ENCODE peak calls at places on chromosomes 2 and 18, in five cellular contexts. V is psoas muscle, K is H9, Q is Peyer's patch, Z is GM23338. D is an unnamed sample.

GRCh38 chr2:227939271-227940027 is 68.0 kb downstream of the DAW1 start:
- DNase-seq in Z (peak; percentile 75), K (peak; percentile 64), Q (no peak), V (no peak), D (no peak)

GRCh38 chr2:156956161-156956560 is 301.3 kb upstream of the GALNT5 start:
- DNase-seq in V (no peak), Z (no peak), Q (no peak), K (no peak), D (no peak)

GRCh38 chr2:124264496-124265160 is 239.5 kb downstream of the CNTNAP5 start:
- DNase-seq in V (no peak), Z (no peak), Q (no peak), K (no peak), D (no peak)

GRCh38 chr18:50128506-50129271 is 66.3 kb downstream of the MYO5B start:
- DNase-seq in Q (peak; percentile 85), Z (peak; percentile 68), K (peak; percentile 50), V (no peak), D (peak; percentile 76)

GRCh38 chr2:31401580-31401979 is 13.0 kb downstream of the XDH start:
- DNase-seq in V (no peak), Z (no peak), K (peak; percentile 60), Q (no peak), D (no peak)

GRCh38 chr2:68828887-68829708 is 42.1 kb downstream of the BMP10 start:
- DNase-seq in Q (peak; percentile 87), Z (peak; percentile 30), V (peak; percentile 94), K (peak; percentile 56), D (peak; percentile 94)

GRCh38 chr2:229855116-229855515 is 66.7 kb downstream of the TRIP12 start:
- DNase-seq in K (no peak), Q (no peak), Z (no peak), V (no peak), D (no peak)

GRCh38 chr2:196149926-196150325 is 21.5 kb downstream of the STK17B start:
- DNase-seq in K (no peak), Q (no peak), V (no peak), Z (no peak), D (no peak)

GRCh38 chr2:69248232-69248631 is 138.8 kb downstream of the GFPT1 start:
- DNase-seq in Q (no peak), Z (no peak), V (no peak), K (no peak), D (no peak)

GRCh38 chr18:22346968-22347611 is 70.6 kb downstream of the CTAGE1 start:
- DNase-seq in V (peak; percentile 59), Q (peak; percentile 89), K (peak; percentile 78), Z (peak; percentile 81), D (peak; percentile 88)

GRCh38 chr2:142142595-142142994 is 11.8 kb upstream of the LRP1B start:
- DNase-seq in Z (no peak), V (no peak), Q (no peak), K (no peak), D (no peak)

GRCh38 chr2:241218131-241219029 is 29.9 kb downstream of the ANO7 start:
- DNase-seq in V (peak; percentile 70), K (peak; percentile 77), Q (no peak), Z (peak; percentile 84), D (no peak)
- TF ChIP-seq CTCF in V (peak; percentile 14), K (peak; percentile 32), Q (peak; percentile 21), Z (peak; percentile 45), D (no peak)

DNA sequence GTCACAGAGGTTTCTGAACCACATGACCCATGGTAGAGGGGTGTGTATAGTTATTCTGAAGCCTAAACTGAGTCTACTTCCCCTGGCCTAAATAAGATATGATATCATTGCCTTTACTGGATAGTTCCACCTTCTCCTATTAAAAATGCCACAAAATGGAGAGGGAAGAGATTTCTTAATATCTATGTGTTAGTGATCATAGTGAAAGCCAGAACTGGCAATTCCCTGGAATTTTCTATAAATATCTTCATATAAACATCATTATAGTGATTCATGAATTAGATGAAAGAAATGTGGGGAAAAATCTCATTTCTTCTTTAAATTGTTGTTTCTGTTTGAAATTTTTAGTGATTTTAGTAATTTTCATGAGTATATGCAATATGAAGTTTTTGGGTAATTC is 45.8 kb downstream of the TSHZ1 start:
- DNase-seq in K (no peak), V (no peak), Q (no peak), Z (no peak), D (no peak)
- H3K4me1 ChIP-seq in K (no peaks in the 10 kb centered on the region), V (peaks cover 31% of the 10 kb centered on the region), Q (no peaks in the 10 kb centered on the region), Z (no peaks in the 10 kb centered on the region), D (peaks cover 36% of the 10 kb centered on the region)

GRCh38 chr2:186205243-186205642 is 280.8 kb upstream of the ZC3H15 start:
- DNase-seq in Q (no peak), K (no peak), V (no peak), Z (no peak), D (no peak)
- H3K27ac ChIP-seq in Q (no peak overlapping the region), K (no peak overlapping the region), V (no peak overlapping the region), Z (no peak overlapping the region), D (no peak overlapping the region)

GRCh38 chr2:202339052-202339870 is 36.9 kb upstream of the BMPR2 start:
- DNase-seq in Z (no peak), K (no peak), V (no peak), Q (no peak), D (no peak)
- TF ChIP-seq CTCF in Z (no peak), K (no peak), V (no peak), Q (no peak), D (no peak)

GRCh38 chr2:23547725-23548124 is 162.7 kb downstream of the KLHL29 start:
- DNase-seq in Q (no peak), K (no peak), V (no peak), Z (no peak), D (no peak)
- H3K4me1 ChIP-seq in Q (no peaks in the 10 kb centered on the region), K (no peaks in the 10 kb centered on the region), V (peaks cover 4% of the 10 kb centered on the region), Z (no peaks in the 10 kb centered on the region), D (no peaks in the 10 kb centered on the region)

GRCh38 chr2:197453914-197454398 is 604 bp downstream of the COQ10B start:
- DNase-seq in Z (no peak), Q (no peak), V (no peak), K (peak; percentile 74), D (peak; percentile 77)

GRCh38 chr2:197453123-197453913 is at the start of gene COQ10B:
- DNase-seq in Q (peak; percentile 99), Z (peak; percentile 100), K (peak; percentile 100), V (peak; percentile 99), D (peak; percentile 100)

GRCh38 chr2:197452754-197453122 is 614 bp upstream of the COQ10B start:
- DNase-seq in Z (no peak), V (no peak), Q (no peak), K (no peak), D (no peak)

GRCh38 chr2:197454923-197455322 is 1.6 kb downstream of the COQ10B start:
- DNase-seq in V (no peak), K (no peak), Z (no peak), Q (no peak), D (no peak)

GRCh38 chr2:197455428-197455827 is 2.1 kb downstream of the COQ10B start:
- DNase-seq in Q (no peak), V (no peak), Z (no peak), K (no peak), D (no peak)
- H3K27ac ChIP-seq in Q (no peak overlapping the region), V (peak overlapping the region; percentile 99), Z (no peak overlapping the region), K (no peak overlapping the region), D (peak overlapping the region; percentile 99)

GRCh38 chr2:232683368-232683767 is 13.8 kb upstream of the GIGYF2 start:
- DNase-seq in V (no peak), K (no peak), Q (no peak), Z (no peak), D (no peak)
- TF ChIP-seq CTCF in V (no peak), K (no peak), Q (no peak), Z (no peak), D (no peak)

DNA sequence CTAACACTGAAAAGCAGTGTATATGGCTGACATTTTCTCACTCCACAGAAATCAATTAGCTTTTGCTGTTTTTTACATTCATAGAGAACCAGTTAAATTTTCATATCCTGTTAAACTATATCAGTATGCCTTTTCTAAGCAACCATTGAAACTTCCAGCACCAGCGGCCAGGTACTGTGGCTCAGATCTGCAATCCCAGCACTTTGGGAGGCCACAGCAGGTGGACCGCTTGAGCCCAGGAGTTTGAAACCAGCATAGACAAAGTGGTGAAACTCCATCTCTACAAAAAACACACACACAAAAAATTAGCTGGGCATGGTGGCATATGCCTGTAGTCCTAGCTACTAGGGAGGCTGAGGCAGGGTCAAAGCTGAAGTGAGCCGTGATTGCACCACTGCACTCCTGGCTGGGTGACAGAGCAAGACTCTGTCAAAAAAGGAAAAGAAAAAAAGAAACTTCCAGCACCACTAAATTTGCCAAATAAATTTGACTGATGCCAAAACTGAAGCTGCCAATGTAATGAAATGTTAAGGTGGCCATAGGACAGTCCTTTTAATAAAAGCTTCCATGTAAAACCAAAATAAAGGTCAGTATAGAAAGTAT is 3.4 kb downstream of the SFT2D3 start:
- DNase-seq in Z (no peak), V (peak; percentile 43), Q (no peak), K (no peak), D (peak; percentile 80)
- H3K4me1 ChIP-seq in Z (peaks cover 22% of the 10 kb centered on the region), V (peaks cover 35% of the 10 kb centered on the region), Q (no peaks in the 10 kb centered on the region), K (peaks cover 5% of the 10 kb centered on the region), D (peaks cover 41% of the 10 kb centered on the region)

GRCh38 chr2:10581990-10582389 is 107.8 kb downstream of the NOL10 start:
- DNase-seq in K (no peak), Z (no peak), V (no peak), Q (no peak), D (no peak)

GRCh38 chr2:10580170-10580539 is 109.6 kb downstream of the NOL10 start:
- DNase-seq in Z (peak; percentile 36), V (no peak), K (peak; percentile 48), Q (no peak), D (no peak)

GRCh38 chr2:10580991-10581390 is 108.8 kb downstream of the NOL10 start:
- DNase-seq in V (no peak), Q (no peak), Z (no peak), K (no peak), D (no peak)

GRCh38 chr2:10576456-10576855 is 113.3 kb downstream of the NOL10 start:
- DNase-seq in K (no peak), V (no peak), Q (no peak), Z (no peak), D (no peak)

DNA sequence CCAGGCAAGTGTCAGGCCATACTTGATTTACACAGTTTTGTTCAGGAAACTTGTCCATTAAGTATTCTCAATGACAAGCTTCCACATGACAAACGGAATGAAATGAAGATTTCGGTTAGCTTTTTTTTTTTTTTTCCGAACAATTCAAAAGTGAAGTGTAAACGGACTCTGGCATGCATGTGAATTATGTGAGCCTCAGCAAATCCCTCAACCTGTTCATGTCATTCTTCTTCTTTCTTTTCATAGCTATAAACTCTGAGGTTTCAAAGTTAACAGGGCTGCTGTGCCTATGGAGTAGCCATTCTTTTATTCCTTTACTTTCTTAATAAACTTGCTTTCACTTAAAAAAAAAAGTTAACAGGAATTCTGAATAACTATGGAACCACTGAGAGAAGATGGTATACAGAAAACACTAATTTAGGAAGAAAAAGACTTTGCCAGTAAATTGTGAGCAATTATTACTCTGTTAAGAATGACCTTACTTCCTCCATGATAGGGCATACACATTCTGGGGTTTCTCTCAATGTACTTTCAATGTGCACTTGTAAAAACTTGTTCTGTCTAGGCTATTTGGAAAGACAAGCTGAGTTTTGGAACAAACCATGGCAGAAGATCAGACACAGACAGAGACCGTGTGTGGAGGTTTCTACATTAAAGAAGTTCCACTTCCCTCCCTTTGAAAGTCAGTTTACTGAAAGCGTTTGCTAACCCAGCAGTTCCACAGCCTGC is 110.2 kb downstream of the NOL10 start:
- DNase-seq in Z (no peak), V (no peak), K (no peak), Q (no peak), D (no peak)
- H3K27ac ChIP-seq in Z (no peak overlapping the region), V (no peak overlapping the region), K (no peak overlapping the region), Q (no peak overlapping the region), D (no peak overlapping the region)

D was measured in right lobe of liver.